ENCODE peak calls at places on chromosome 19, in four cellular contexts. Z is neural progenitor cell, G is heart right ventricle, V is endothelial cell of umbilical vein. O is an unnamed sample. For H3K9me3, the result is how much of the 10 kb centered on the place peaks cover.

GRCh38 chr19:45154064-45154827 is 6.5 kb downstream of the NKPD1 start:
- DNase-seq in G (no peak), V (peak), Z (no peak), O (no peak)

GRCh38 chr19:48470856-48471255 is 1.7 kb downstream of the CYTH2 start:
- DNase-seq in G (no peak), Z (no peak), V (no peak), O (no peak)

GRCh38 chr19:7516878-7517277 is 975 bp downstream of the ZNF358 start:
- DNase-seq in G (no peak), V (no peak), Z (no peak), O (no peak)

GRCh38 chr19:41528106-41528505 is 47.9 kb upstream of the CEACAM21 start:
- DNase-seq in G (no peak), V (no peak), Z (no peak), O (no peak)

GRCh38 chr19:40223135-40223822 is 3.2 kb downstream of the CCNP start:
- DNase-seq in G (no peak), V (no peak), Z (peak), O (peak)

GRCh38 chr19:50046649-50047503 is 21.1 kb downstream of the ZNF473 start:
- DNase-seq in V (no peak), G (peak), Z (no peak), O (peak)

GRCh38 chr19:41530761-41531301 is 45.1 kb upstream of the CEACAM21 start:
- DNase-seq in V (peak), Z (no peak), G (no peak), O (no peak)

GRCh38 chr19:15563325-15563794 is 51.7 kb upstream of the CYP4F8 start:
- DNase-seq in G (peak), Z (no peak), V (no peak), O (no peak)

GRCh38 chr19:6849876-6850275 is 37.5 kb upstream of the ADGRE1 start:
- DNase-seq in V (peak), Z (no peak), G (no peak), O (no peak)

GRCh38 chr19:36851898-36852297 is 1.2 kb downstream of the ZNF345 start:
- DNase-seq in G (no peak), V (no peak), Z (no peak), O (no peak)

GRCh38 chr19:46998445-46999142 is 21.0 kb upstream of the NPAS1 start:
- DNase-seq in Z (no peak), G (no peak), V (no peak), O (no peak)

GRCh38 chr19:32702010-32702409 is 10.4 kb downstream of the NUDT19 start:
- DNase-seq in Z (no peak), G (no peak), V (no peak), O (no peak)

GRCh38 chr19:18915639-18916038 is 3.5 kb downstream of the COPE start:
- DNase-seq in V (peak), G (no peak), Z (peak), O (no peak)

GRCh38 chr19:11142528-11143171 is 12.9 kb downstream of the SPC24 start:
- DNase-seq in V (peak), G (peak), Z (peak), O (no peak)

GRCh38 chr19:36099166-36099785 is 11.7 kb upstream of the OVOL3 start:
- DNase-seq in Z (no peak), G (no peak), V (no peak), O (no peak)

GRCh38 chr19:38003427-38004099 is 96.6 kb downstream of the SIPA1L3 start:
- DNase-seq in G (peak), Z (peak), V (peak), O (no peak)

GRCh38 chr19:49591731-49592485 is 926 bp downstream of the PRR12 start:
- DNase-seq in G (peak), Z (peak), V (peak), O (peak)

GRCh38 chr19:18171605-18172327 is 1.8 kb upstream of the IFI30 start:
- DNase-seq in Z (no peak), G (no peak), V (no peak), O (no peak)

GRCh38 chr19:6271721-6272410 is 7.9 kb downstream of the MLLT1 start:
- DNase-seq in Z (peak), V (peak), G (peak), O (no peak)

GRCh38 chr19:10207026-10207425 is 12.3 kb upstream of the DNMT1 start:
- DNase-seq in V (no peak), G (no peak), Z (no peak), O (no peak)

GRCh38 chr19:5078179-5078578 is 109.3 kb downstream of the KDM4B start:
- DNase-seq in V (no peak), Z (no peak), G (no peak), O (no peak)

GRCh38 chr19:19061491-19061890 is 2.3 kb upstream of the SLC25A42 start:
- DNase-seq in Z (no peak), G (peak), V (no peak), O (no peak)

GRCh38 chr19:2016041-2016807 is 710 bp upstream of the BTBD2 start:
- DNase-seq in Z (peak), V (peak), G (peak), O (peak)

GRCh38 chr19:35041548-35042055 is at the start of gene HPN:
- DNase-seq in G (no peak), Z (peak), V (no peak), O (no peak)

GRCh38 chr19:49684251-49684982 is 5.0 kb upstream of the ADM5 start:
- DNase-seq in V (no peak), Z (peak), G (no peak), O (no peak)

GRCh38 chr19:1113986-1114483 is 10.2 kb downstream of the GPX4 start:
- DNase-seq in Z (no peak), V (no peak), G (no peak), O (no peak)

GRCh38 chr19:32269831-32270230 is 75.6 kb upstream of the ZNF507 start:
- DNase-seq in G (no peak), V (no peak), Z (no peak), O (no peak)

GRCh38 chr19:39771751-39772150 is 6.9 kb upstream of the LEUTX start:
- DNase-seq in Z (no peak), G (no peak), V (no peak), O (no peak)

GRCh38 chr19:6856749-6857372 is 30.5 kb upstream of the ADGRE1 start:
- DNase-seq in V (no peak), G (no peak), Z (no peak), O (no peak)

GRCh38 chr19:17942582-17943283 is 9.9 kb downstream of the CCDC124 start:
- DNase-seq in V (no peak), G (no peak), Z (no peak), O (no peak)

GRCh38 chr19:6963937-6964336 is 57.3 kb downstream of the MBD3L2B start:
- DNase-seq in V (no peak), Z (no peak), G (no peak), O (no peak)

GRCh38 chr19:17488593-17489391 is 18.5 kb downstream of the SLC27A1 start:
- DNase-seq in Z (peak), V (peak), G (peak), O (no peak)

GRCh38 chr19:31553112-31553843 is 204.0 kb upstream of the TSHZ3 start:
- DNase-seq in V (no peak), G (no peak), Z (no peak), O (no peak)

GRCh38 chr19:38831142-38831605 is 420 bp downstream of the ECH1 start:
- DNase-seq in G (peak), V (peak), Z (peak), O (no peak)

GRCh38 chr19:18814063-18814462 is 17.7 kb upstream of the UPF1 start:
- DNase-seq in G (no peak), V (no peak), Z (no peak), O (no peak)

GRCh38 chr19:55146078-55146647 is 2.8 kb downstream of the TNNT1 start:
- DNase-seq in G (no peak), Z (peak), V (no peak), O (no peak)

GRCh38 chr19:30896551-30896950 is 452.7 kb downstream of the TSHZ3 start:
- DNase-seq in V (no peak), Z (no peak), G (no peak), O (no peak)

GRCh38 chr19:47013041-47013517 is 6.6 kb upstream of the NPAS1 start:
- DNase-seq in G (peak), Z (peak), V (peak), O (peak)

GRCh38 chr19:57870225-57870624 is 18.6 kb downstream of the ZNF814 start:
- DNase-seq in V (no peak), Z (no peak), G (no peak), O (no peak)

GRCh38 chr19:57867868-57868492 is 18.3 kb downstream of the ZNF587 start:
- DNase-seq in G (no peak), V (no peak), Z (no peak), O (no peak)

GRCh38 chr19:57872450-57872849 is 16.4 kb downstream of the ZNF814 start:
- DNase-seq in Z (no peak), G (no peak), V (no peak), O (no peak)
- H3K9me3 ChIP-seq in Z (under half), G (half or more), V (under half), O (under half)

GRCh38 chr19:8835877-8836276 is 3.7 kb downstream of the MBD3L1 start:
- DNase-seq in Z (no peak), G (no peak), V (no peak), O (no peak)
- H3K9me3 ChIP-seq in Z (under half), G (under half), V (under half), O (under half)

GRCh38 chr19:22332924-22333323 is 46.7 kb downstream of the ZNF729 start:
- DNase-seq in Z (no peak), G (no peak), V (no peak), O (no peak)
- H3K9me3 ChIP-seq in Z (under half), G (under half), V (under half), O (under half)

GRCh38 chr19:13731147-13731964 is 33.0 kb upstream of the MRI1 start:
- DNase-seq in V (peak), Z (peak), G (peak), O (peak)

GRCh38 chr19:13732337-13732736 is 32.0 kb upstream of the MRI1 start:
- DNase-seq in Z (no peak), G (no peak), V (no peak), O (no peak)

GRCh38 chr19:13729859-13730258 is 34.5 kb upstream of the MRI1 start:
- DNase-seq in G (no peak), V (no peak), Z (no peak), O (no peak)

GRCh38 chr19:13726323-13726722 is 38.0 kb upstream of the MRI1 start:
- DNase-seq in G (no peak), V (no peak), Z (no peak), O (no peak)

DNA sequence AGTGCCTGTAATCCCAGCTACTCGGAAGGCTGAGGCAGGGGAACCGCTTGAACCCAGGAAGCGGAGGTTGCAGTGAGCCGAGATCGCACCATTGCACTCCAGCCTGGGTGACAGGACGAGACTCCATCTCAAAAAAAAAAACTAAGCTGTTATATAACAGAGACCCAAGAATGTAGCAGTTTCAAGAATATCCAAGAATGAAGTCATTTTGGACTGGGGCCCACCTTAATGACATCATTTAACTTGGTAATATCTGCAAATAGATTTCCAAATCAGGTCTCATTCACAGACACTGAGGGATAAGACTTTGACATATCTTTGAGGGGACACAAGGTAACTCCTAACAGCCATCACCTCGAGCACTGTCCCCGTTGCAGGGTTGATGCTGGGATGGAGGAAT is 36.5 kb upstream of the MRI1 start:
- DNase-seq in V (no peak), Z (no peak), G (no peak), O (no peak)
- H3K9me3 ChIP-seq in V (under half), Z (under half), G (under half), O (under half)

GRCh38 chr19:22935151-22935550 is 67.8 kb downstream of the ZNF728 start:
- DNase-seq in G (no peak), V (no peak), Z (no peak), O (no peak)
- H3K9me3 ChIP-seq in G (under half), V (under half), Z (under half), O (under half)

DNA sequence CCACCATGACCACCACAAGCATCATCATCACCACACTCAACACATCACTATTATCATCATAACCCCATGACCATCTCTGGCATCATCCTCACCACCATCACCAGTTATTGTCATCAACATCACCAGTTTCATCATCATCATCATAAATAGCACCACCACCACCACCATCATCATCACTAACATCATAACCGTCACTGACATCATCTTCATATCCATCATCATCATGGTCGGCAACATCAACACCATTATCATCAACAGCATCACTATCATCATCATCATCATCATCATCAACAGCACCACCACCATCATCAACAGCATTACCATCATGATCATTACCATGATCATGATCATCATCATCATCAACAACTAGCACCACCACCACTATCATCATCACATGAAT is 67.2 kb downstream of the MBD3L1 start:
- DNase-seq in G (no peak), V (no peak), Z (no peak), O (no peak)
- H3K9me3 ChIP-seq in G (under half), V (under half), Z (under half), O (under half)